ENCODE peak calls at places on chromosomes 16 and 17, in five cellular contexts. V is A549, U is cardiac muscle cell, O is tibial artery, G is AG04450. Q is an unnamed sample.
A peak's percentile ranks its signal among the peaks of the same experiment; 100 is the strongest.

GRCh38 chr17:81812571-81813370 is 8.8 kb downstream of the GCGR start:
- DNase-seq in V (no peak), U (no peak), G (no peak), O (no peak), Q (no peak)

GRCh38 chr16:48291754-48292153 is 44.4 kb upstream of the ABCC11 start:
- DNase-seq in V (no peak), G (no peak), U (no peak), O (no peak), Q (no peak)

GRCh38 chr17:29154516-29155234 is 25.5 kb downstream of the MYO18A start:
- DNase-seq in G (no peak), O (no peak), V (no peak), U (no peak), Q (no peak)

GRCh38 chr16:73068546-73069401 is 20.8 kb upstream of the ZFHX3 start:
- DNase-seq in U (peak; percentile 82), O (peak; percentile 96), V (peak; percentile 89), G (peak; percentile 94), Q (no peak)

GRCh38 chr17:34464812-34465211 is 101.8 kb upstream of the CCL1 start:
- DNase-seq in O (no peak), V (no peak), U (no peak), G (no peak), Q (no peak)

GRCh38 chr17:924711-925480 is 54.7 kb downstream of the NXN start:
- DNase-seq in O (no peak), U (peak; percentile 46), G (no peak), V (no peak), Q (no peak)

GRCh38 chr16:11715246-11715947 is 27.3 kb downstream of the TXNDC11 start:
- DNase-seq in O (no peak), U (no peak), V (no peak), G (no peak), Q (no peak)

GRCh38 chr17:82033359-82034085 is 2.0 kb downstream of the RAC3 start:
- DNase-seq in O (no peak), G (no peak), V (no peak), U (no peak), Q (no peak)

GRCh38 chr17:74527756-74528155 is 3.5 kb downstream of the CD300LB start:
- DNase-seq in V (no peak), U (no peak), G (no peak), O (no peak), Q (no peak)

GRCh38 chr17:20073056-20073979 is 64.2 kb downstream of the SPECC1 start:
- DNase-seq in U (no peak), V (no peak), G (no peak), O (peak; percentile 88), Q (no peak)

GRCh38 chr17:27544350-27545131 is 86.4 kb upstream of the LGALS9 start:
- DNase-seq in V (no peak), U (no peak), O (no peak), G (no peak), Q (peak; percentile 91)

GRCh38 chr17:59840329-59840907 is 52.3 kb downstream of the TUBD1 start:
- DNase-seq in V (peak; percentile 73), G (no peak), U (no peak), O (no peak), Q (no peak)

GRCh38 chr16:19846421-19846820 is 38.2 kb downstream of the GPRC5B start:
- DNase-seq in G (no peak), V (no peak), O (no peak), U (no peak), Q (no peak)

GRCh38 chr17:9729034-9729650 is 62.2 kb downstream of the DHRS7C start:
- DNase-seq in O (no peak), G (no peak), V (peak; percentile 78), U (peak; percentile 66), Q (peak; percentile 49)

GRCh38 chr16:88613-89012 is 10.6 kb downstream of the MPG start:
- DNase-seq in O (no peak), G (no peak), U (no peak), V (no peak), Q (no peak)

GRCh38 chr16:57265850-57266530 is 18.5 kb downstream of the PLLP start:
- DNase-seq in V (no peak), O (peak; percentile 75), U (no peak), G (no peak), Q (peak; percentile 26)

GRCh38 chr17:75102385-75102821 is 7.4 kb upstream of the ARMC7 start:
- DNase-seq in O (no peak), G (no peak), U (no peak), V (no peak), Q (no peak)

GRCh38 chr17:67283727-67284516 is 38.9 kb upstream of the HELZ start:
- DNase-seq in G (no peak), U (no peak), O (no peak), V (no peak), Q (no peak)

GRCh38 chr17:29054835-29055234 is 11.9 kb downstream of the PIPOX start:
- DNase-seq in O (no peak), U (no peak), G (no peak), V (no peak), Q (no peak)

GRCh38 chr16:29678691-29679267 is at the start of gene QPRT:
- DNase-seq in O (no peak), V (peak; percentile 21), U (peak; percentile 90), G (no peak), Q (no peak)

GRCh38 chr16:66970775-66971725 is 10.0 kb downstream of the CES3 start:
- DNase-seq in G (peak; percentile 11), O (no peak), V (peak; percentile 39), U (no peak), Q (no peak)

GRCh38 chr16:55495616-55496289 is 13.1 kb upstream of the LPCAT2 start:
- DNase-seq in U (no peak), V (no peak), G (no peak), O (no peak), Q (peak; percentile 89)

GRCh38 chr16:35146031-35146710 is 1686.8 kb downstream of the TP53TG3F start:
- DNase-seq in O (peak; percentile 57), V (no peak), U (no peak), G (no peak), Q (no peak)

GRCh38 chr16:84883301-84883700 is 63.5 kb downstream of the CRISPLD2 start:
- DNase-seq in O (no peak), G (no peak), U (no peak), V (no peak), Q (no peak)

GRCh38 chr17:41571561-41572434 is at the start of gene KRT9:
- DNase-seq in U (no peak), G (no peak), O (no peak), V (no peak), Q (no peak)

GRCh38 chr17:57379237-57380054 is 123.1 kb downstream of the MSI2 start:
- DNase-seq in O (no peak), V (no peak), G (no peak), U (peak; percentile 71), Q (no peak)

GRCh38 chr16:55367796-55368195 is 43.8 kb downstream of the IRX6 start:
- DNase-seq in G (no peak), U (no peak), V (no peak), O (no peak), Q (peak; percentile 5)

GRCh38 chr17:73984981-73985380 is 218.5 kb upstream of the RPL38 start:
- DNase-seq in O (no peak), G (no peak), V (no peak), U (no peak), Q (no peak)

GRCh38 chr17:11608396-11608795 is 10.1 kb downstream of the DNAH9 start:
- DNase-seq in U (peak; percentile 22), O (peak; percentile 66), V (peak; percentile 62), G (no peak), Q (no peak)

GRCh38 chr17:66165537-66166123 is 26.3 kb downstream of the CEP112 start:
- DNase-seq in O (no peak), U (peak; percentile 54), G (peak; percentile 32), V (peak; percentile 72), Q (peak; percentile 52)

GRCh38 chr17:17613708-17614114 is 22.2 kb upstream of the PEMT start:
- DNase-seq in U (peak; percentile 80), O (no peak), V (peak; percentile 85), G (peak; percentile 46), Q (peak; percentile 55)
- TF ChIP-seq CTCF in U (peak; percentile 84), O (peak; percentile 71), V (peak; percentile 59), G (peak; percentile 84), Q (peak; percentile 89)

DNA sequence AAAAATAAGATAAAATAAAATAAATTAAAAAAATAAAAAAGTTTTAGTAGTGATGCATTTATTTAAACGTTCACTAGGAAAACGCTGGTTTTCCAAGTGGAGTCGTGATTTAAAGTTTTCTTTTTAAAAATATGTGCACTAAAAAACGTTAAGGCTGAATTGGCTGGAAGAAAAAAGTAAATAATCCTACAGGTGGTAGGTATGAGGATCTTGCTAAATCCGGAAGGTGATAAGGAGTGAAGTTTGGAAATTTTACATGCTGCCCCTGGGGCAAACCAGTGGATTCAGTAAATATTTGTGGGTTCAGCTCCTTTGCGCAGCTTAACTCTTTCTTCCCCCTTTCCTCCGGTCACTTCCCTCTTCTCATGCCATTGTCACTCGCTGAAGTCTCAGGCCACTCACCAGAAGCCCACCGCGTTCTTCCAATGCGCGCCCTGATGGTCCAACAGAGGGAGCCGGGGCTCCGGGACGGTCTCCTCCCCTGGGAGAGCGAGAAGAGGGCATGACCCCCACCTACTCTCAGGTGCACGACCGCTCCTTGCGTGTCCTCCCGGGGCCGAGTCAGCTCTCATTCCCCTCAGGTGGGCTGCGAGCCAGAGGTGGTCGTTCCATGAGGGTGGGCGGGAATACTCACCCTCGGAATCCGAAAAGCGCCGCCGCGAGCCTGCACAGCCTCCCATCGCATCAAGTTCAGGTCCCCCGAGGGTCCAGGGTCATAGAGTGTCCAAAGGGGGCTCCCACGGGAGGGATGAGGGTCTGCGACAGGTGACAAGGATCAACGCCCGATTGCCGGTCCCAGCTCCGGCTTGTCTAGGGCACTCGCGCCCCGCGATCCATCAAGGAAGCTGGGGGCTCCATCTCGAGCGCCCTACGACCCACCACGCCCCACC is 549 bp downstream of the CLN3 start:
- DNase-seq in U (peak; percentile 52), O (peak; percentile 75), G (no peak), V (no peak), Q (no peak)
- TF ChIP-seq CTCF in U (peak; percentile 40), O (peak; percentile 36), G (peak; percentile 53), V (no peak), Q (peak; percentile 46)

GRCh38 chr16:81732699-81733098 is 46.4 kb upstream of the PLCG2 start:
- DNase-seq in O (no peak), G (no peak), U (no peak), V (no peak), Q (no peak)

GRCh38 chr16:81730090-81731051 is 48.7 kb upstream of the PLCG2 start:
- DNase-seq in G (no peak), U (peak; percentile 90), V (peak; percentile 95), O (peak; percentile 83), Q (peak; percentile 54)

GRCh38 chr16:81728435-81728834 is 50.7 kb upstream of the PLCG2 start:
- DNase-seq in U (no peak), V (no peak), O (no peak), G (no peak), Q (no peak)

GRCh38 chr16:81731636-81732035 is 47.5 kb upstream of the PLCG2 start:
- DNase-seq in O (no peak), G (no peak), V (no peak), U (no peak), Q (no peak)

DNA sequence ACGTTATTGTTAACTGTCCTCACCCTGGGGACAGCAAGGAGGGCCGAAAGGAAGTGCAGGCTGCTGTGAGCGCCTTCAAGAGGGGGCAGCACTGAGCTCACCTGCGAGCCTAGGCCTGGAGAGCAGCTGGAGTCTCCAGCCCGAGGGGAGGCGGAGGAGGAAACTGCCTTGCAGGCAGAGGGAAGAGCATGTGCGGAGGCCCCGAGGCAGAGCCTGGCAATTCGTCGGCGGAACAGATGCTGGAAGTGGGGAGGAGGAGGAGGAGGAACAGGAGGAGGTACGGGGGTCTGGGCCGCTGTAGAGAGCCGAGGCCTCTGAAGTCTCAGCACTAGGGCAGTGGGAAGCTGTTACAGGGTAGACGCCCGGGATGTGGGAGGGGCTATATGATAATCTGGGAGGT is 49.6 kb upstream of the PLCG2 start:
- DNase-seq in O (no peak), V (no peak), G (no peak), U (no peak), Q (no peak)
- TF ChIP-seq CTCF in O (no peak), V (no peak), G (no peak), U (no peak), Q (no peak)

GRCh38 chr16:1474471-1474795 is 395 bp downstream of the CLCN7 start:
- DNase-seq in G (no peak), U (no peak), O (no peak), V (no peak), Q (no peak)
- TF ChIP-seq CTCF in G (no peak), U (no peak), O (no peak), V (no peak), Q (no peak)

Q was measured in astrocyte of the cerebellum.